ENCODE peak calls at places on chromosomes 2 and 18, in five cellular contexts. O is COR-L47, W is activated T-cell treated with anti-CD3 and anti-CD28 coated beads for 1 hour, M is AG20443, P is Ammon's horn. G is an unnamed sample.

GRCh38 chr18:48775372-48776160 is 175.2 kb downstream of the SMAD7 start:
- DNase-seq in O (no peak), W (no peak), M (no peak), P (no peak), G (no peak)

GRCh38 chr2:101981484-101981883 is 10.3 kb upstream of the IL1R2 start:
- DNase-seq in O (no peak), W (no peak), M (no peak), P (no peak), G (no peak)

GRCh38 chr2:15749460-15750432 is 158.1 kb downstream of the DDX1 start:
- DNase-seq in O (no peak), W (no peak), M (peak; percentile 58), P (no peak), G (no peak)

GRCh38 chr2:105521176-105521575 is 122.3 kb upstream of the FHL2 start:
- DNase-seq in O (no peak), W (no peak), M (peak; percentile 40), P (no peak), G (peak; percentile 55)

GRCh38 chr2:32863803-32864202 is 83.0 kb upstream of the LTBP1 start:
- DNase-seq in O (no peak), W (no peak), M (no peak), P (no peak), G (peak; percentile 36)

GRCh38 chr18:22545091-22545795 is 127.5 kb upstream of the CTAGE1 start:
- DNase-seq in O (no peak), W (no peak), M (no peak), P (no peak), G (no peak)

GRCh38 chr2:133885847-133886246 is 317.6 kb upstream of the NCKAP5 start:
- DNase-seq in O (no peak), W (no peak), M (peak; percentile 30), P (no peak), G (no peak)

GRCh38 chr2:28400434-28400833 is 7.8 kb downstream of the FOSL2 start:
- DNase-seq in O (no peak), W (no peak), M (no peak), P (no peak), G (no peak)

GRCh38 chr2:225233234-225233633 is 166.3 kb upstream of the NYAP2 start:
- DNase-seq in O (no peak), W (no peak), M (peak; percentile 25), P (no peak), G (peak; percentile 76)

GRCh38 chr18:55588876-55589595 is 1.0 kb upstream of the TCF4 start:
- DNase-seq in O (peak; percentile 23), W (no peak), M (no peak), P (no peak), G (peak; percentile 41)

GRCh38 chr18:2515908-2516625 is 55.2 kb downstream of the METTL4 start:
- DNase-seq in O (no peak), W (no peak), M (peak; percentile 68), P (no peak), G (peak; percentile 50)

GRCh38 chr18:51195086-51195601 is 2.3 kb downstream of the MEX3C start:
- DNase-seq in O (no peak), W (no peak), M (no peak), P (no peak), G (no peak)

GRCh38 chr2:74441111-74441689 is 537 bp downstream of the RTKN start:
- DNase-seq in O (peak; percentile 41), W (no peak), M (no peak), P (no peak), G (no peak)

GRCh38 chr2:190879474-190880373 is 897 bp upstream of the GLS start:
- DNase-seq in O (no peak), W (peak; percentile 38), M (no peak), P (no peak), G (no peak)

GRCh38 chr2:12932192-12932591 is 215.5 kb downstream of the TRIB2 start:
- DNase-seq in O (no peak), W (no peak), M (no peak), P (no peak), G (no peak)

GRCh38 chr2:44246840-44247369 is 28.4 kb upstream of the SLC3A1 start:
- DNase-seq in O (no peak), W (no peak), M (no peak), P (no peak), G (no peak)

GRCh38 chr2:42859801-42860200 is 67.4 kb upstream of the HAAO start:
- DNase-seq in O (no peak), W (no peak), M (no peak), P (no peak), G (no peak)

GRCh38 chr2:134181219-134181618 is 72.7 kb upstream of the MGAT5 start:
- DNase-seq in O (peak; percentile 64), W (peak; percentile 21), M (no peak), P (no peak), G (peak; percentile 17)

GRCh38 chr2:237640493-237640998 is 13.2 kb downstream of the LRRFIP1 start:
- DNase-seq in O (no peak), W (no peak), M (no peak), P (no peak), G (no peak)

GRCh38 chr2:1588994-1589611 is 155.2 kb downstream of the PXDN start:
- DNase-seq in O (no peak), W (no peak), M (peak; percentile 47), P (no peak), G (peak; percentile 42)

GRCh38 chr2:151861171-151861570 is 33.0 kb upstream of the ARL5A start:
- DNase-seq in O (no peak), W (no peak), M (no peak), P (no peak), G (no peak)

GRCh38 chr2:37631292-37631691 is 40.1 kb downstream of the CDC42EP3 start:
- DNase-seq in O (no peak), W (no peak), M (no peak), P (no peak), G (peak; percentile 99)

GRCh38 chr2:960064-960736 is 9.6 kb downstream of the SNTG2 start:
- DNase-seq in O (no peak), W (no peak), M (no peak), P (no peak), G (peak; percentile 47)

GRCh38 chr18:55546873-55547704 is 40.9 kb downstream of the TCF4 start:
- DNase-seq in O (no peak), W (no peak), M (peak; percentile 70), P (peak; percentile 26), G (peak; percentile 85)

GRCh38 chr2:206716607-206717006 is 1.6 kb downstream of the DYTN start:
- DNase-seq in O (no peak), W (no peak), M (no peak), P (peak; percentile 20), G (no peak)

GRCh38 chr18:50909261-50909660 is 30.3 kb downstream of the ME2 start:
- DNase-seq in O (no peak), W (no peak), M (no peak), P (no peak), G (no peak)

GRCh38 chr18:23844991-23845680 is 155.9 kb downstream of the LAMA3 start:
- DNase-seq in O (no peak), W (no peak), M (peak; percentile 77), P (no peak), G (peak; percentile 75)

GRCh38 chr2:239959059-239959971 is 65.8 kb downstream of the NDUFA10 start:
- DNase-seq in O (no peak), W (no peak), M (no peak), P (peak; percentile 79), G (no peak)

GRCh38 chr2:173606619-173607305 is 252.1 kb downstream of the CDCA7 start:
- DNase-seq in O (no peak), W (no peak), M (no peak), P (no peak), G (no peak)

GRCh38 chr18:10420561-10421352 is 33.7 kb upstream of the APCDD1 start:
- DNase-seq in O (no peak), W (no peak), M (peak; percentile 47), P (no peak), G (peak; percentile 64)

GRCh38 chr2:72127401-72128058 is 20.1 kb downstream of the CYP26B1 start:
- DNase-seq in O (no peak), W (no peak), M (no peak), P (no peak), G (no peak)

GRCh38 chr2:225274751-225275150 is 124.8 kb upstream of the NYAP2 start:
- DNase-seq in O (peak; percentile 92), W (no peak), M (no peak), P (no peak), G (peak; percentile 21)

GRCh38 chr2:30300122-30300455 is 68.8 kb downstream of the LBH start:
- DNase-seq in O (no peak), W (no peak), M (no peak), P (no peak), G (no peak)

GRCh38 chr18:22113144-22113813 is 56.1 kb upstream of the GATA6 start:
- DNase-seq in O (no peak), W (no peak), M (no peak), P (no peak), G (no peak)

GRCh38 chr18:25233582-25234362 is 118.2 kb downstream of the ZNF521 start:
- DNase-seq in O (no peak), W (no peak), M (peak; percentile 49), P (no peak), G (no peak)

GRCh38 chr2:239399404-239399999 is 1.3 kb downstream of the HDAC4 start:
- DNase-seq in O (peak; percentile 9), W (peak; percentile 23), M (no peak), P (no peak), G (no peak)

GRCh38 chr2:101699939-101700442 is 2.5 kb downstream of the MAP4K4 start:
- DNase-seq in O (no peak), W (no peak), M (peak; percentile 34), P (peak; percentile 32), G (peak; percentile 43)

G was measured in myocyte.